ENCODE peak calls at places on chromosomes 7 and 10, in seven cellular contexts. U, Q, K, N, V, I and R are unnamed samples.

GRCh38 chr10:56316603-56317002 is 44.5 kb downstream of the ZWINT start:
- DNase-seq in U (no peak), Q (no peak), K (no peak), N (no peak), V (no peak), I (no peak), R (no peak)

GRCh38 chr7:21063106-21063505 is 276.4 kb upstream of the SP8 start:
- DNase-seq in U (no peak), Q (no peak), K (no peak), N (no peak), V (no peak), I (no peak), R (no peak)

GRCh38 chr7:116356979-116357378 is 142.6 kb upstream of the CAV2 start:
- DNase-seq in U (no peak), Q (no peak), K (no peak), N (no peak), V (no peak), I (no peak), R (no peak)

GRCh38 chr10:67705921-67706320 is 9.9 kb upstream of the CTNNA3 start:
- DNase-seq in U (no peak), Q (no peak), K (no peak), N (no peak), V (no peak), I (no peak), R (no peak)

GRCh38 chr10:43170491-43170890 is 32.2 kb downstream of the CSGALNACT2 start:
- DNase-seq in U (no peak), Q (no peak), K (no peak), N (no peak), V (no peak), I (no peak), R (peak)

GRCh38 chr7:100130608-100131453 is 4.1 kb downstream of the MBLAC1 start:
- DNase-seq in U (peak), Q (no peak), K (peak), N (peak), V (peak), I (peak), R (peak)

GRCh38 chr7:90973146-90973545 is 291.1 kb upstream of the FZD1 start:
- DNase-seq in U (no peak), Q (no peak), K (no peak), N (no peak), V (no peak), I (no peak), R (no peak)

GRCh38 chr7:29612596-29612995 is 49.0 kb downstream of the PRR15 start:
- DNase-seq in U (no peak), Q (no peak), K (no peak), N (no peak), V (no peak), I (no peak), R (peak)

GRCh38 chr10:51675088-51675487 is 24.3 kb downstream of the CSTF2T start:
- DNase-seq in U (no peak), Q (no peak), K (no peak), N (no peak), V (no peak), I (no peak), R (peak)

GRCh38 chr7:82029236-82029635 is 259.4 kb upstream of the HGF start:
- DNase-seq in U (no peak), Q (no peak), K (no peak), N (no peak), V (no peak), I (no peak), R (no peak)

GRCh38 chr7:74030861-74031260 is 2.9 kb downstream of the ELN start:
- DNase-seq in U (peak), Q (no peak), K (no peak), N (no peak), V (no peak), I (peak), R (no peak)

GRCh38 chr7:74028321-74028812 is 394 bp downstream of the ELN start:
- DNase-seq in U (peak), Q (no peak), K (no peak), N (no peak), V (no peak), I (peak), R (no peak)

GRCh38 chr7:74029094-74029785 is 1.3 kb downstream of the ELN start:
- DNase-seq in U (peak), Q (no peak), K (peak), N (no peak), V (no peak), I (peak), R (no peak)

GRCh38 chr7:74031403-74032190 is 3.6 kb downstream of the ELN start:
- DNase-seq in U (no peak), Q (no peak), K (no peak), N (no peak), V (no peak), I (peak), R (no peak)

GRCh38 chr7:74029991-74030415 is 2.0 kb downstream of the ELN start:
- DNase-seq in U (peak), Q (no peak), K (no peak), N (no peak), V (no peak), I (peak), R (no peak)
- H3K4me3 ChIP-seq in U (peak), Q (no peak), K (peak), N (no peak), V (peak), I (peak), R (no peak)

DNA sequence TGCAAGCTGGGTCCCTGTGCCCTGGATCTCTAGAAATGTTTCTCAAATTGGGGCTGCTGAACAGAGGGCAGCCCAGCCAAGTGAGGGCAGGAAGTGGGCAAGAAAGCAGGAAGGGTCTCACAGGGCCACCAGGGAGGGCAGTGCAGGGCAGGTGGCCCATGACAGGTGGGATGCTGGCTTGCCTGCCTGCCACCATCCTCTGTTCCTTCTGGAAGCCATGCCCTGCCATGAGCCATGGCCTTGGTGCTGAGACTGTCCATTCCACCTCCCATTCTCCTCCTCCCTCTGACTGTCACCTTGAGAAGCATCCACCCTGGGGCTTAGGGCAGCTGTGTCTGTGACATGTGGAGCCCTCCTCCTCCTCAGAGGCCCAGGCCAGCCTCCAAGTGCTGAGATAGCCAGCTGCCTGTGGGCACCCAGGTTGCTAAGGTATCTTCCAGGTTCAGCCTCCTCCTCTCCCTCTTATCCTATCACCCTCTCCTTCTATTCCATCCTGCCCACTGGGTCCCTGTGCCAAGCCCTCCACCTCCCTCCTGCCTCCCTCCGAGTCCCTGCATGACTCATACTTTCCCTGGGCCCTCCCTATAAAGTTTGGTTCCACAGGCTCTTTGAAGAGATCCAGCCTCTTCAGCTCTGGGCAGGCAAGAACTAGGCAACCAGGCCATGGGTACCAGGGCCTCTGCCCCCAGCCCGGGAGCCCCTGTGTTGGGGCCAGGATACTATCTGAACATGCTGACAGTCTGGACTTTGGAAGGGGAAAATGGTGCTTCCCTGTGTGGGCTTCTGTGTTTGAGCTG is 1.3 kb downstream of the VSIR start:
- DNase-seq in U (peak), Q (peak), K (peak), N (no peak), V (peak), I (no peak), R (peak)
- H3K4me3 ChIP-seq in U (no peak), Q (peak), K (peak), N (peak), V (peak), I (peak), R (no peak)

DNA sequence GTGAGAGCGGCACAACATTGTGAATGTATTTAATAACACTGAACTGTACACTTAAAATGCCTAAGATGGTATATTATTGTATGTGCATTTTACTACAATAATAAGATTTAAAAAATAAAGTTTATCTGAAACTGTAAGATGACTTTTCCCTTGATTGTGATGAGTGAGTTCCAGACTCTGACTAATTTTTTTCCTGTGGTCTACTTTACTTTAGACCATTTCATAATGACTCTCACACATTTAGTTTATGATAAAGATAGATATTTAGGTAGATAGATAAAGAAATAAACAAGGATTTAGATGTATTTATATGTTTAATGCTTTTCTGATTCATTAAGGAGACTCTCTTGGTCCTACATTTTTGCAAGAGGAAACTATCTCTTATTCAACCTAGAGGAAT is 835.9 kb upstream of the SORCS1 start:
- DNase-seq in U (no peak), Q (no peak), K (no peak), N (no peak), V (no peak), I (no peak), R (no peak)
- H3K4me3 ChIP-seq in U (no peak), Q (no peak), K (no peak), N (no peak), V (no peak), I (no peak), R (no peak)

GRCh38 chr10:117746541-117747195 is 204.1 kb downstream of the EMX2 start:
- DNase-seq in U (no peak), Q (no peak), K (no peak), N (no peak), V (no peak), I (no peak), R (no peak)
- H3K4me3 ChIP-seq in U (no peak), Q (no peak), K (no peak), N (no peak), V (no peak), I (no peak), R (no peak)

DNA sequence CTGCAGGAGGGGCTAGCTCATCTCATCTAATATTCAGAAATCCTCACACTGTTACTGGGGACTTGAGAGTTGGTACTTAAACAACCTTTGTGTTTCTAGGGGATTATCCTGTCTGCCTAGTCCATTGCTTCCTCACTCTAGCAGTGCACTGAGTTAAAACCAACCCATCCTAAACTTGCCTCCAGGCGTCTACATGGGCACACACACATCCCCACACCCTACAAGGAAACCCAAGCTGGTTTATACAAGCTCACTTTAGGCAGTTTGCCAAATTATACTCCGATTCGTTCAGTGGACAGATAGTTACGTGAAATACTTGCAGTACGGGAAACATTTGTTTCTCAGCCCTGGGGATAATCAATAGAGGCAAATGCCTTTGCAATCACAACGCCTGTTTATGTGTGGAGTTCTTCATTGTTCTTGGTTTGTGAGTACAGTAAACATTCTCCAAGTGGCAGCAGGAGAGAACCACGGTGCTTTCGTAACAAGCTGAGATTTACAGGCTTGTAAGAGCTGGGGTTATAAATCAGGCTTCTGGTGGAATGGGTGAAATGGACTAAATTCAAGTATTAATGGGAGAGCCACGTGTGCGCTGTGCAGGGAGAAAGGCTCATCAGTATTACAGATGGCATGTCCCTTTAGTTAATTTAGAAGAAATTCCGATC is 216.9 kb downstream of the GALNT17 start:
- DNase-seq in U (peak), Q (no peak), K (no peak), N (no peak), V (no peak), I (no peak), R (no peak)
- H3K4me3 ChIP-seq in U (no peak), Q (no peak), K (no peak), N (no peak), V (no peak), I (no peak), R (no peak)

GRCh38 chr10:126621836-126622235 is 48.7 kb downstream of the C10orf90 start:
- DNase-seq in U (no peak), Q (no peak), K (no peak), N (no peak), V (no peak), I (no peak), R (no peak)

GRCh38 chr10:126616737-126617136 is 53.8 kb downstream of the C10orf90 start:
- DNase-seq in U (no peak), Q (no peak), K (no peak), N (no peak), V (no peak), I (no peak), R (no peak)

GRCh38 chr10:126617208-126617607 is 53.3 kb downstream of the C10orf90 start:
- DNase-seq in U (no peak), Q (no peak), K (no peak), N (no peak), V (no peak), I (no peak), R (no peak)

DNA sequence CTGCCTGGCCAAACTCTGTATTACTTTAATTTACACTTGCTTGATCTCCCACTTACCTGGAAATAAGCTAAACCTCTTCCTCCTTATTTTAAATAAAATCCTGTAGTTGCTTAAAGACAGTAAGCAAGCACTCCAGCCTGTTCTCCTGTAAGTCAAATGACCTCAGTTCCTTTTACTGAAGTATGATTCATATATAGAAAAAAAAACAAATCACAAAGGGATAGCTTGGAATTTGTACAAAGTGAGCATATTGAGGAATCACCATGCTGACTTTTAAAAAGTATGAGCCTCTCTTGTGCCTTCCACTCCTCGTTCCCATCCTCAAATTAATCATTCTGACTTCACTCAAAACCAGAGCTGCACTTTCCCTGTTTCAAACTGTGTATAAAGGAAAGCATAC is 52.0 kb downstream of the C10orf90 start:
- DNase-seq in U (no peak), Q (no peak), K (no peak), N (no peak), V (no peak), I (no peak), R (peak)
- H3K4me3 ChIP-seq in U (no peak), Q (no peak), K (no peak), N (no peak), V (no peak), I (no peak), R (no peak)

GRCh38 chr7:19410096-19410495 is 264.9 kb upstream of the FERD3L start:
- DNase-seq in U (no peak), Q (no peak), K (no peak), N (no peak), V (no peak), I (no peak), R (peak)
- H3K4me3 ChIP-seq in U (no peak), Q (no peak), K (no peak), N (no peak), V (no peak), I (no peak), R (no peak)

DNA sequence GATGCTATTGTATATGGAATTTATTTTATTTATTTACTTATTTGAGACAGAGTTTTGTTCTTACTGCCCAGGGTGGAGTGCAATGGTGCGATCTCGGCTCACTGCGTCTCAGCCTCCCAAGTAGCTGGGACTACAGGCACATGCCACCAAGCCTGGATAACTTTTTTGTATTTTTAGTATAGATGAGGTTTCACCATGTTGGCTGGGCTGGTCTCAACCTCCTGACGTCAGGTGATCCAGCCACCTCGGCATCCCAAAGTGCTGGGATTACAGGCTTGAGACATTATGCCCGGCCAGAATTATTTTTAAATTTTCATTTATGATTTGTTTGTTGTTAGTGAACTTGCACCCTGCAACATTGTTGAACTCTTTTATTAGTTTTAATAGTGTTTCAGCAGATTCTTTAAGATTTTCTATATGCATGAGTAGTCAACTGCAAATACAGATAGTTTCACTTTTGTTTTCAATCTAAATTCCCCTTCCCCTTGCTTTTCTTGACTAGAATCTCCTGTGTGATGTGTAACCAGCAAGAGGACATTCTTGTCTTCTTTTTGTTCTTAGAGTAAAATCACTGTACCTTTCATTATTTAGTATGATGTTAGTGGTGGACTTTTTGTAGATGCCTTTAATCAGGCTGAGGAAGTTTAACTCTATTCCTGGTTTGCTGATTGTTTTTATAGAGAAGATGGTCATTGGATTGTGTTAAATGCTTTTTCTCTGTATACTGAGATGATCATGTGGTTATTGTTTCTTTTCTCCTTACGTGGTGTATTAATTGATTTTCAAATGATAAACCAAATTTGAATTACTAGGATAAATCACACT is 27.8 kb downstream of the ZNF33A start:
- DNase-seq in U (no peak), Q (no peak), K (no peak), N (peak), V (no peak), I (no peak), R (peak)
- H3K4me3 ChIP-seq in U (no peak), Q (no peak), K (peak), N (peak), V (no peak), I (no peak), R (no peak)

GRCh38 chr10:4243651-4244050 is 458.6 kb upstream of the KLF6 start:
- DNase-seq in U (no peak), Q (peak), K (no peak), N (no peak), V (no peak), I (no peak), R (peak)
- H3K4me3 ChIP-seq in U (no peak), Q (no peak), K (peak), N (no peak), V (peak), I (no peak), R (peak)